ENCODE peak calls at places on chromosomes 12 and 14, in four cellular contexts. P is fibroblast of lung; I is tibial nerve; A is stimulated activated CD4-positive, alpha-beta T cell treated with anti-CD3 and anti-CD28 coated beads, Interleukin-1b, Interleukin-23, amount 100 ng/mL, for 48 hours. F is an unnamed sample.

GRCh38 chr12:100573499-100574261 is at the start of gene GAS2L3:
- DNase-seq in P (peak; percentile 80), I (peak; percentile 83), A (peak; percentile 53), F (peak; percentile 48)

GRCh38 chr12:578743-579449 is 84.3 kb downstream of the NINJ2 start:
- DNase-seq in P (no peak), I (no peak), A (no peak), F (no peak)

GRCh38 chr12:89185889-89186288 is 166.4 kb downstream of the DUSP6 start:
- DNase-seq in P (no peak), I (no peak), A (no peak), F (no peak)

GRCh38 chr12:122967151-122967550 is 888 bp upstream of the ABCB9 start:
- DNase-seq in P (no peak), I (no peak), A (no peak), F (no peak)

GRCh38 chr14:100611811-100612480 is 24.7 kb upstream of the BEGAIN start:
- DNase-seq in P (no peak), I (no peak), A (no peak), F (no peak)

GRCh38 chr12:131390408-131391100 is 320.3 kb upstream of the SFSWAP start:
- DNase-seq in P (no peak), I (no peak), A (no peak), F (no peak)

GRCh38 chr12:25583545-25583944 is 30.5 kb upstream of the LMNTD1 start:
- DNase-seq in P (peak; percentile 44), I (no peak), A (no peak), F (no peak)

GRCh38 chr12:65765436-65765813 is 58.9 kb upstream of the HMGA2 start:
- DNase-seq in P (peak; percentile 53), I (no peak), A (no peak), F (no peak)

GRCh38 chr12:121794532-121795028 is 1.1 kb upstream of the RHOF start:
- DNase-seq in P (no peak), I (no peak), A (peak; percentile 57), F (no peak)

GRCh38 chr14:91413547-91414474 is 3.8 kb downstream of the CCDC88C start:
- DNase-seq in P (no peak), I (no peak), A (peak; percentile 38), F (no peak)

GRCh38 chr12:34397591-34398365 is 375.5 kb downstream of the ALG10 start:
- DNase-seq in P (no peak), I (peak; percentile 1), A (no peak), F (no peak)

GRCh38 chr12:101597164-101597563 is 2.4 kb downstream of the MYBPC1 start:
- DNase-seq in P (no peak), I (no peak), A (no peak), F (no peak)

GRCh38 chr14:78450945-78451344 is 280.8 kb downstream of the NRXN3 start:
- DNase-seq in P (no peak), I (no peak), A (no peak), F (no peak)

GRCh38 chr12:118377005-118377890 is 893 bp downstream of the SUDS3 start:
- DNase-seq in P (no peak), I (no peak), A (no peak), F (no peak)

GRCh38 chr14:102909911-102910310 is 12.6 kb upstream of the AMN start:
- DNase-seq in P (no peak), I (no peak), A (no peak), F (no peak)

GRCh38 chr12:106223485-106224391 is 24.1 kb downstream of the CKAP4 start:
- DNase-seq in P (peak; percentile 61), I (peak; percentile 68), A (peak; percentile 74), F (no peak)

GRCh38 chr12:87687362-87687761 is 341.8 kb downstream of the C12orf50 start:
- DNase-seq in P (peak; percentile 13), I (no peak), A (no peak), F (peak; percentile 24)

GRCh38 chr12:115261691-115262398 is 577.9 kb upstream of the TBX3 start:
- DNase-seq in P (no peak), I (no peak), A (no peak), F (no peak)

GRCh38 chr12:131946757-131947156 is 3.0 kb upstream of the EP400 start:
- DNase-seq in P (no peak), I (no peak), A (no peak), F (no peak)